ENCODE peak calls at places on chromosomes 7 and 10, in six cellular contexts. One of them, this sample, is unnamed.

GRCh38 chr7:143882020-143882610 is 19.9 kb downstream of the TCAF1 start:
- DNase-seq in K562: no peak
- DNase-seq in GM12878: no peak
- DNase-seq in H1: no peak
- DNase-seq in SK-N-SH: peak; percentile 81
- DNase-seq in HepG2: peak; percentile 87
- DNase-seq in this sample: no peak

GRCh38 chr10:60224129-60224705 is 165.5 kb downstream of the ANK3 start:
- DNase-seq in GM12878: no peak
- DNase-seq in SK-N-SH: peak; percentile 56
- DNase-seq in K562: no peak
- DNase-seq in H1: no peak
- DNase-seq in HepG2: no peak
- DNase-seq in this sample: no peak

GRCh38 chr10:11499425-11500071 is 111.9 kb downstream of the USP6NL start:
- DNase-seq in SK-N-SH: no peak
- DNase-seq in GM12878: no peak
- DNase-seq in K562: peak; percentile 95
- DNase-seq in H1: no peak
- DNase-seq in HepG2: no peak
- DNase-seq in this sample: no peak

GRCh38 chr10:71103969-71104368 is 108.4 kb upstream of the UNC5B start:
- DNase-seq in H1: no peak
- DNase-seq in GM12878: no peak
- DNase-seq in HepG2: no peak
- DNase-seq in K562: no peak
- DNase-seq in SK-N-SH: no peak
- DNase-seq in this sample: no peak

GRCh38 chr7:94223375-94224084 is 171.2 kb upstream of the COL1A2 start:
- DNase-seq in SK-N-SH: no peak
- DNase-seq in H1: peak; percentile 71
- DNase-seq in K562: no peak
- DNase-seq in HepG2: no peak
- DNase-seq in GM12878: no peak
- DNase-seq in this sample: no peak

GRCh38 chr7:41027428-41028115 is 675.3 kb downstream of the INHBA start:
- DNase-seq in H1: no peak
- DNase-seq in SK-N-SH: no peak
- DNase-seq in HepG2: no peak
- DNase-seq in K562: no peak
- DNase-seq in GM12878: no peak
- DNase-seq in this sample: no peak

GRCh38 chr10:79130846-79131245 is 62.1 kb downstream of the ZMIZ1 start:
- DNase-seq in SK-N-SH: no peak
- DNase-seq in H1: no peak
- DNase-seq in GM12878: no peak
- DNase-seq in HepG2: no peak
- DNase-seq in K562: no peak
- DNase-seq in this sample: no peak

GRCh38 chr10:5977471-5978370 is at the start of gene IL15RA:
- DNase-seq in H1: no peak
- DNase-seq in HepG2: peak; percentile 24
- DNase-seq in SK-N-SH: peak; percentile 75
- DNase-seq in K562: peak; percentile 87
- DNase-seq in GM12878: no peak
- DNase-seq in this sample: peak; percentile 27

GRCh38 chr7:20307901-20308300 is 22.8 kb upstream of the ITGB8 start:
- DNase-seq in HepG2: no peak
- DNase-seq in GM12878: no peak
- DNase-seq in H1: no peak
- DNase-seq in K562: peak; percentile 20
- DNase-seq in SK-N-SH: no peak
- DNase-seq in this sample: no peak

GRCh38 chr10:98667081-98667480 is 220.3 kb upstream of the HPS1 start:
- DNase-seq in SK-N-SH: no peak
- DNase-seq in H1: no peak
- DNase-seq in GM12878: no peak
- DNase-seq in HepG2: no peak
- DNase-seq in K562: no peak
- DNase-seq in this sample: no peak

GRCh38 chr7:114986805-114987204 is 64.9 kb downstream of the MDFIC start:
- DNase-seq in SK-N-SH: no peak
- DNase-seq in HepG2: no peak
- DNase-seq in H1: no peak
- DNase-seq in GM12878: no peak
- DNase-seq in K562: no peak
- DNase-seq in this sample: no peak

GRCh38 chr7:13282377-13282980 is 595.0 kb downstream of the ARL4A start:
- DNase-seq in SK-N-SH: peak; percentile 6
- DNase-seq in HepG2: no peak
- DNase-seq in H1: no peak
- DNase-seq in GM12878: no peak
- DNase-seq in K562: no peak
- DNase-seq in this sample: no peak

GRCh38 chr10:43257210-43258031 is 9.4 kb downstream of the RASGEF1A start:
- DNase-seq in HepG2: no peak
- DNase-seq in SK-N-SH: peak; percentile 24
- DNase-seq in GM12878: no peak
- DNase-seq in K562: no peak
- DNase-seq in H1: no peak
- DNase-seq in this sample: no peak

GRCh38 chr7:28358423-28358868 is 53.9 kb upstream of the CREB5 start:
- DNase-seq in K562: no peak
- DNase-seq in H1: peak; percentile 65
- DNase-seq in SK-N-SH: no peak
- DNase-seq in GM12878: no peak
- DNase-seq in HepG2: no peak
- DNase-seq in this sample: no peak

GRCh38 chr7:38425509-38425908 is 152.1 kb upstream of the TARP start:
- DNase-seq in K562: no peak
- DNase-seq in GM12878: no peak
- DNase-seq in HepG2: no peak
- DNase-seq in H1: no peak
- DNase-seq in SK-N-SH: no peak
- DNase-seq in this sample: no peak

GRCh38 chr7:103573479-103574058 is 127.6 kb upstream of the SLC26A5 start:
- DNase-seq in GM12878: no peak
- DNase-seq in H1: no peak
- DNase-seq in K562: peak; percentile 48
- DNase-seq in SK-N-SH: peak; percentile 27
- DNase-seq in HepG2: peak; percentile 7
- DNase-seq in this sample: no peak

GRCh38 chr7:104160375-104160774 is 47.4 kb downstream of the ORC5 start:
- DNase-seq in SK-N-SH: peak; percentile 17
- DNase-seq in H1: no peak
- DNase-seq in GM12878: no peak
- DNase-seq in HepG2: no peak
- DNase-seq in K562: peak; percentile 16
- DNase-seq in this sample: no peak

GRCh38 chr7:103972779-103973434 is 16.6 kb downstream of the RELN start:
- DNase-seq in SK-N-SH: peak; percentile 38
- DNase-seq in GM12878: no peak
- DNase-seq in H1: no peak
- DNase-seq in HepG2: no peak
- DNase-seq in K562: no peak
- DNase-seq in this sample: no peak

GRCh38 chr10:70974351-70974901 is 86.1 kb upstream of the PCBD1 start:
- DNase-seq in GM12878: no peak
- DNase-seq in HepG2: no peak
- DNase-seq in K562: peak; percentile 17
- DNase-seq in SK-N-SH: peak; percentile 30
- DNase-seq in H1: no peak
- DNase-seq in this sample: no peak

GRCh38 chr7:101395376-101395775 is 32.7 kb downstream of the COL26A1 start:
- DNase-seq in GM12878: no peak
- DNase-seq in K562: no peak
- DNase-seq in HepG2: no peak
- DNase-seq in SK-N-SH: no peak
- DNase-seq in H1: no peak
- DNase-seq in this sample: no peak

GRCh38 chr7:150568714-150569113 is 1.5 kb downstream of the GIMAP4 start:
- DNase-seq in K562: no peak
- DNase-seq in GM12878: no peak
- DNase-seq in HepG2: no peak
- DNase-seq in SK-N-SH: no peak
- DNase-seq in H1: no peak
- DNase-seq in this sample: no peak

GRCh38 chr10:124740374-124741280 is 3.6 kb downstream of the FAM53B start:
- DNase-seq in GM12878: no peak
- DNase-seq in SK-N-SH: no peak
- DNase-seq in HepG2: peak; percentile 74
- DNase-seq in K562: no peak
- DNase-seq in H1: no peak
- DNase-seq in this sample: no peak

GRCh38 chr7:55437375-55437774 is 72.2 kb downstream of the LANCL2 start:
- DNase-seq in SK-N-SH: no peak
- DNase-seq in H1: no peak
- DNase-seq in K562: no peak
- DNase-seq in GM12878: no peak
- DNase-seq in HepG2: no peak
- DNase-seq in this sample: no peak

GRCh38 chr7:55439627-55440026 is 74.5 kb downstream of the LANCL2 start:
- DNase-seq in K562: no peak
- DNase-seq in SK-N-SH: peak; percentile 72
- DNase-seq in HepG2: no peak
- DNase-seq in GM12878: no peak
- DNase-seq in H1: no peak
- DNase-seq in this sample: no peak

GRCh38 chr7:55436457-55436856 is 71.3 kb downstream of the LANCL2 start:
- DNase-seq in SK-N-SH: no peak
- DNase-seq in HepG2: no peak
- DNase-seq in GM12878: no peak
- DNase-seq in K562: no peak
- DNase-seq in H1: no peak
- DNase-seq in this sample: no peak

GRCh38 chr7:55438765-55439525 is 73.8 kb downstream of the LANCL2 start:
- DNase-seq in H1: no peak
- DNase-seq in HepG2: no peak
- DNase-seq in SK-N-SH: peak; percentile 81
- DNase-seq in K562: no peak
- DNase-seq in GM12878: no peak
- DNase-seq in this sample: no peak

GRCh38 chr7:55438085-55438764 is 73.1 kb downstream of the LANCL2 start:
- DNase-seq in K562: no peak
- DNase-seq in HepG2: no peak
- DNase-seq in GM12878: no peak
- DNase-seq in SK-N-SH: no peak
- DNase-seq in H1: no peak
- DNase-seq in this sample: no peak
- TF ChIP-seq GABPA in K562: no peak
- TF ChIP-seq GABPA in HepG2: no peak
- TF ChIP-seq GABPA in GM12878: no peak
- TF ChIP-seq GABPA in SK-N-SH: no peak
- TF ChIP-seq GABPA in H1: no peak
- TF ChIP-seq GABPA in this sample: no peak

DNA sequence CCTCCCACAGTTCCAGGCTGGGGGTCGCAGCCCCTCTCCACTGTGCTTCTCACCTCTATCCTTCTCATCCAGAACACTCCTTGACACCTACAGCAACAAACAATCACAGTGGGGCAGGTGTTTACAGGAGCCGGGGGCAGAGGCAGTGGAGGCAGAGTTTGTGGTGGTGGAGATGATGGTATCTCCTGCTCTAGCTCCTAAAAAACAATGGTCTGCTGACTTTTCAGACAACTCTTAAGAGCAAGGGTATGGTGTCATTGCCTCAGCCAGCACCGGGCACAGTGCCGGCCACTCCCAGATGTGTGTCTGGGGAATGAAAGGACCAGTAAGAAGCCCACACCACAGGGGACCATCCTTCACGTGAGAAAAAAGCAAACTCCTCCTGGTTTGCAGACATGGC is 36.3 kb upstream of the ANTXRL start:
- DNase-seq in GM12878: no peak
- DNase-seq in K562: no peak
- DNase-seq in HepG2: no peak
- DNase-seq in H1: no peak
- DNase-seq in SK-N-SH: no peak
- DNase-seq in this sample: no peak
- TF ChIP-seq GABPA in GM12878: no peak
- TF ChIP-seq GABPA in K562: no peak
- TF ChIP-seq GABPA in HepG2: no peak
- TF ChIP-seq GABPA in H1: no peak
- TF ChIP-seq GABPA in SK-N-SH: no peak
- TF ChIP-seq GABPA in this sample: no peak

DNA sequence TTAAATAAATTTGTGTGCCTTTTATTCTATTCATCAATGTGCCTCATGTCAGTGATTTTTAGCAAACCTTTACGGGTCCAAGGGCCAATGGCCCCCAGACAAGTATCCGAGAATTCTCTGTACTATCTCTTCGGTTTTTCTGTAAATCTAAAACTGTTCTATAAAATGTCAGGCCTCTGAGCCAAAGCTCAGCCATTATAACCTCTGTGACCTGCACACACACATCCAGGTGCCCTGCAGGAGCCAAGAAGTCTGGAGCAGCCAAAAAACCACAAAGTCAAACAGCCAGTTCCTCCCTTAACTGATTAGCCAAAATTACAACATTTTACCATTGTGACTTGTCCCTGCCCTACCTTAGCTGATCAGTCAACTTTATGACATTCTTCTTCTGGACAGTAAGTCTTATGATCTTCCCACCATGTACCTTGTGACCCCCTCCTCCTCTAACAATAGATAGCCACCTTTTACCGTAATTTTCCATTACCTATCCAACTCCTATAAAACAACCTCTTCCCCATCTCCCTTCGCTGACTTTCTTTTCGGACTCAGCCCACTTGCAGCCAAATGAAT is 363.8 kb downstream of the SEMA3D start:
- DNase-seq in SK-N-SH: no peak
- DNase-seq in HepG2: no peak
- DNase-seq in GM12878: no peak
- DNase-seq in K562: peak; percentile 64
- DNase-seq in H1: no peak
- DNase-seq in this sample: peak; percentile 42
- TF ChIP-seq GABPA in SK-N-SH: no peak
- TF ChIP-seq GABPA in HepG2: no peak
- TF ChIP-seq GABPA in GM12878: no peak
- TF ChIP-seq GABPA in K562: no peak
- TF ChIP-seq GABPA in H1: no peak
- TF ChIP-seq GABPA in this sample: no peak

GRCh38 chr10:93475871-93476270 is 6.3 kb downstream of the MYOF start:
- DNase-seq in H1: no peak
- DNase-seq in SK-N-SH: no peak
- DNase-seq in K562: no peak
- DNase-seq in HepG2: peak; percentile 36
- DNase-seq in GM12878: no peak
- DNase-seq in this sample: peak; percentile 43

GRCh38 chr10:93476756-93477155 is 5.4 kb downstream of the MYOF start:
- DNase-seq in H1: no peak
- DNase-seq in HepG2: no peak
- DNase-seq in K562: no peak
- DNase-seq in SK-N-SH: no peak
- DNase-seq in GM12878: no peak
- DNase-seq in this sample: no peak

GRCh38 chr10:93473161-93473560 is 9.0 kb downstream of the MYOF start:
- DNase-seq in SK-N-SH: no peak
- DNase-seq in H1: no peak
- DNase-seq in K562: no peak
- DNase-seq in HepG2: no peak
- DNase-seq in GM12878: no peak
- DNase-seq in this sample: no peak

GRCh38 chr10:93473804-93474472 is 8.2 kb downstream of the MYOF start:
- DNase-seq in H1: no peak
- DNase-seq in HepG2: no peak
- DNase-seq in GM12878: no peak
- DNase-seq in SK-N-SH: no peak
- DNase-seq in K562: no peak
- DNase-seq in this sample: no peak

GRCh38 chr10:93475227-93475626 is 6.9 kb downstream of the MYOF start:
- DNase-seq in GM12878: no peak
- DNase-seq in K562: no peak
- DNase-seq in SK-N-SH: no peak
- DNase-seq in HepG2: no peak
- DNase-seq in H1: no peak
- DNase-seq in this sample: no peak
- TF ChIP-seq GABPA in GM12878: no peak
- TF ChIP-seq GABPA in K562: no peak
- TF ChIP-seq GABPA in SK-N-SH: no peak
- TF ChIP-seq GABPA in HepG2: no peak
- TF ChIP-seq GABPA in H1: no peak
- TF ChIP-seq GABPA in this sample: no peak